ENCODE peak calls at places on chromosomes 1 and 21, in seven cellular contexts. P, R, C, F, M, Y and E are unnamed samples.

GRCh38 chr1:193498088-193498605 is 311.7 kb upstream of the B3GALT2 start:
- DNase-seq in R (no peak), C (no peak), Y (no peak), F (no peak), P (no peak), M (no peak), E (no peak)

GRCh38 chr1:198656500-198656932 is 17.7 kb downstream of the PTPRC start:
- DNase-seq in R (peak), F (no peak), P (no peak), M (no peak), Y (no peak), C (no peak), E (no peak)

GRCh38 chr1:236058141-236058626 is 6.7 kb downstream of the NID1 start:
- DNase-seq in M (no peak), C (no peak), P (no peak), R (no peak), F (peak), Y (no peak), E (no peak)

GRCh38 chr1:44338136-44338535 is 16.9 kb downstream of the ERI3 start:
- DNase-seq in R (no peak), P (no peak), Y (no peak), F (no peak), C (no peak), M (no peak), E (no peak)

GRCh38 chr21:42252778-42253340 is 33.9 kb downstream of the ABCG1 start:
- DNase-seq in P (no peak), M (no peak), R (no peak), Y (no peak), C (no peak), F (no peak), E (no peak)

GRCh38 chr21:15063821-15064575 is 802 bp downstream of the NRIP1 start:
- DNase-seq in P (peak), Y (peak), F (no peak), M (peak), R (peak), C (peak), E (no peak)

GRCh38 chr1:6414443-6414844 is 5.3 kb downstream of the HES2 start:
- DNase-seq in R (no peak), C (no peak), F (peak), P (peak), Y (no peak), M (peak), E (no peak)

GRCh38 chr1:59686170-59686569 is 128.6 kb upstream of the HOOK1 start:
- DNase-seq in P (no peak), F (peak), C (no peak), Y (no peak), R (no peak), M (no peak), E (peak)

GRCh38 chr1:202805886-202806511 is 2.2 kb downstream of the KDM5B start:
- DNase-seq in M (no peak), Y (no peak), F (peak), C (no peak), P (peak), R (no peak), E (no peak)

GRCh38 chr21:44836349-44836665 is 18.4 kb upstream of the SUMO3 start:
- DNase-seq in F (no peak), Y (no peak), P (no peak), M (no peak), C (no peak), R (no peak), E (no peak)

GRCh38 chr1:166133276-166133841 is 33.4 kb downstream of the FAM78B start:
- DNase-seq in F (no peak), Y (no peak), R (no peak), P (peak), M (no peak), C (no peak), E (no peak)

GRCh38 chr1:29646161-29646775 is 409.9 kb downstream of the PTPRU start:
- DNase-seq in F (no peak), M (no peak), P (no peak), R (no peak), C (no peak), Y (no peak), E (no peak)

GRCh38 chr1:115179397-115179835 is 90.1 kb upstream of the TSPAN2 start:
- DNase-seq in C (no peak), R (no peak), M (peak), P (peak), Y (peak), F (no peak), E (no peak)

GRCh38 chr1:53551428-53551995 is 92.3 kb downstream of the DMRTB1 start:
- DNase-seq in R (no peak), Y (peak), F (no peak), C (no peak), P (no peak), M (no peak), E (no peak)

GRCh38 chr1:117657031-117657430 is 51.2 kb downstream of the TENT5C start:
- DNase-seq in C (no peak), F (no peak), M (peak), Y (no peak), P (peak), R (no peak), E (no peak)

GRCh38 chr21:25639167-25639921 is at the start of gene JAM2:
- DNase-seq in F (no peak), M (peak), Y (peak), P (peak), C (peak), R (peak), E (no peak)

GRCh38 chr1:212077028-212077427 is 41.5 kb downstream of the DTL start:
- DNase-seq in M (no peak), R (no peak), Y (no peak), C (no peak), P (no peak), F (no peak), E (no peak)

GRCh38 chr1:204382714-204383083 is 23.0 kb upstream of the PLEKHA6 start:
- DNase-seq in F (no peak), Y (no peak), M (no peak), P (no peak), C (no peak), R (no peak), E (no peak)

GRCh38 chr1:119097380-119097779 is 43.1 kb downstream of the WARS2 start:
- DNase-seq in Y (no peak), R (no peak), C (no peak), F (no peak), M (no peak), P (no peak), E (no peak)

GRCh38 chr1:24555591-24556413 is at the start of gene NCMAP:
- DNase-seq in P (peak), F (peak), R (peak), M (no peak), C (no peak), Y (peak), E (no peak)